ENCODE peak calls at places on chromosomes 12 and 14, in seven cellular contexts. Q is GM12865; D is MV-4-11; E is GM06990; C is stimulated activated naive CD4-positive, alpha-beta T cell; J is neuronal stem cell; R is stimulated activated CD8-positive, alpha-beta memory T cell treated with anti-CD3 and anti-CD28 coated beads, Interleukin-2, amount 100 ng/mL, for 48 hours. Z is an unnamed sample.

GRCh38 chr12:19707948-19708409 is 268.7 kb downstream of the AEBP2 start:
- DNase-seq in J (no peak), D (peak; percentile 74), E (no peak), Q (no peak), C (no peak), R (no peak), Z (no peak)

GRCh38 chr14:35368583-35368982 is 36.0 kb downstream of the NFKBIA start:
- DNase-seq in R (no peak), D (no peak), E (no peak), C (no peak), J (no peak), Q (no peak), Z (no peak)

GRCh38 chr12:23854598-23854997 is 94.9 kb downstream of the SOX5 start:
- DNase-seq in J (no peak), C (no peak), Q (no peak), E (no peak), D (no peak), R (no peak), Z (no peak)

GRCh38 chr14:28406181-28406580 is 360.4 kb upstream of the FOXG1 start:
- DNase-seq in J (no peak), Q (no peak), E (no peak), R (no peak), D (no peak), C (no peak), Z (no peak)

GRCh38 chr12:76688001-76688400 is 75.9 kb upstream of the ZDHHC17 start:
- DNase-seq in R (no peak), E (no peak), C (no peak), J (no peak), Q (no peak), D (no peak), Z (no peak)

GRCh38 chr14:95265106-95266094 is 54.3 kb downstream of the CLMN start:
- DNase-seq in C (no peak), D (peak; percentile 91), E (peak; percentile 79), J (no peak), R (no peak), Q (peak; percentile 92), Z (no peak)

GRCh38 chr14:34732802-34733201 is 18.4 kb upstream of the CFL2 start:
- DNase-seq in C (no peak), D (peak; percentile 28), J (no peak), R (no peak), Q (no peak), E (no peak), Z (no peak)

GRCh38 chr12:41795910-41796309 is 348.8 kb downstream of the GXYLT1 start:
- DNase-seq in Q (peak; percentile 7), E (no peak), D (no peak), J (no peak), R (no peak), C (no peak), Z (no peak)

GRCh38 chr12:10965511-10965910 is 21.2 kb downstream of the TAS2R50 start:
- DNase-seq in E (no peak), D (peak; percentile 32), J (no peak), R (no peak), C (no peak), Q (no peak), Z (no peak)

GRCh38 chr12:53766881-53767280 is 15.1 kb upstream of the CISTR start:
- DNase-seq in R (no peak), C (no peak), E (no peak), J (no peak), D (no peak), Q (no peak), Z (no peak)

GRCh38 chr12:65651060-65651459 is 173.2 kb upstream of the HMGA2 start:
- DNase-seq in E (no peak), D (peak; percentile 3), C (no peak), R (no peak), J (no peak), Q (no peak), Z (no peak)

GRCh38 chr14:32405856-32406255 is 76.8 kb downstream of the AKAP6 start:
- DNase-seq in E (no peak), Q (no peak), C (no peak), D (no peak), R (no peak), J (no peak), Z (no peak)

GRCh38 chr12:15815730-15816129 is 26.5 kb upstream of the EPS8 start:
- DNase-seq in R (no peak), Q (no peak), D (no peak), C (no peak), E (no peak), J (no peak), Z (no peak)

GRCh38 chr14:58151264-58151700 is 731 bp downstream of the ARMH4 start:
- DNase-seq in R (no peak), C (no peak), D (no peak), E (no peak), J (no peak), Q (no peak), Z (no peak)

GRCh38 chr14:37195327-37195726 is 2.4 kb upstream of the MIPOL1 start:
- DNase-seq in E (no peak), J (no peak), R (no peak), D (no peak), C (no peak), Q (no peak), Z (no peak)

GRCh38 chr12:95646781-95647184 is 95.5 kb upstream of the USP44 start:
- DNase-seq in C (no peak), D (no peak), E (no peak), J (no peak), R (no peak), Q (no peak), Z (no peak)

GRCh38 chr12:118103231-118103600 is 595 bp downstream of the VSIG10 start:
- DNase-seq in J (no peak), Q (peak; percentile 29), R (no peak), C (no peak), E (no peak), D (no peak), Z (no peak)

GRCh38 chr14:104141621-104142091 is 3.3 kb downstream of the KIF26A start:
- DNase-seq in C (no peak), R (no peak), D (no peak), Q (no peak), E (no peak), J (no peak), Z (no peak)